ENCODE peak calls at places on chromosomes 7 and 10, in seven cellular contexts. F is HFF-Myc, D is foreskin fibroblast, C is BJ, Q is tibial nerve, K is ovary, X is H9. P is an unnamed sample.

GRCh38 chr7:47882635-47883034 is 65.6 kb downstream of the PKD1L1 start:
- DNase-seq in F (no peak), D (no peak), C (no peak), Q (no peak), K (no peak), X (no peak), P (no peak)

GRCh38 chr7:99729501-99730261 is 5.3 kb downstream of the CYP3A7 start:
- DNase-seq in F (no peak), D (peak), C (no peak), Q (no peak), K (no peak), X (no peak), P (no peak)

GRCh38 chr10:24902400-24902728 is 50.0 kb downstream of the PRTFDC1 start:
- DNase-seq in F (no peak), D (no peak), C (no peak), Q (no peak), K (no peak), X (no peak), P (no peak)

GRCh38 chr7:17506090-17506489 is 207.6 kb downstream of the AHR start:
- DNase-seq in F (no peak), D (no peak), C (no peak), Q (peak), K (no peak), X (no peak), P (no peak)

GRCh38 chr7:44398953-44399574 is 73.7 kb upstream of the CAMK2B start:
- DNase-seq in F (no peak), D (peak), C (no peak), Q (no peak), K (no peak), X (no peak), P (no peak)

GRCh38 chr7:415646-416525 is 103.8 kb downstream of the PDGFA start:
- DNase-seq in F (no peak), D (no peak), C (no peak), Q (no peak), K (no peak), X (peak), P (no peak)

GRCh38 chr10:118594392-118595063 is 920 bp downstream of the PRLHR start:
- DNase-seq in F (no peak), D (peak), C (no peak), Q (peak), K (peak), X (peak), P (peak)

GRCh38 chr10:133259603-133259992 is 17.1 kb downstream of the ADAM8 start:
- DNase-seq in F (no peak), D (no peak), C (no peak), Q (no peak), K (no peak), X (no peak), P (no peak)

GRCh38 chr10:63547628-63548356 is 26.6 kb downstream of the REEP3 start:
- DNase-seq in F (no peak), D (no peak), C (no peak), Q (no peak), K (no peak), X (no peak), P (no peak)

GRCh38 chr7:100863406-100863950 is 3.7 kb upstream of the TRIP6 start:
- DNase-seq in F (no peak), D (no peak), C (no peak), Q (peak), K (no peak), X (no peak), P (no peak)

GRCh38 chr7:148116954-148117353 is 473.6 kb upstream of the C7orf33 start:
- DNase-seq in F (no peak), D (no peak), C (no peak), Q (no peak), K (no peak), X (no peak), P (no peak)

GRCh38 chr7:129359641-129360040 is 74.6 kb upstream of the STRIP2 start:
- DNase-seq in F (no peak), D (no peak), C (no peak), Q (no peak), K (no peak), X (no peak), P (no peak)

GRCh38 chr10:32256613-32257437 is 90.1 kb downstream of the EPC1 start:
- DNase-seq in F (peak), D (peak), C (no peak), Q (peak), K (peak), X (peak), P (no peak)

GRCh38 chr10:122276611-122277205 is 5.6 kb downstream of the BTBD16 start:
- DNase-seq in F (no peak), D (peak), C (no peak), Q (no peak), K (no peak), X (peak), P (no peak)

GRCh38 chr7:128164061-128164954 is 76.8 kb upstream of the LEP start:
- DNase-seq in F (no peak), D (peak), C (no peak), Q (no peak), K (no peak), X (peak), P (no peak)

GRCh38 chr7:122864016-122864415 is 22.2 kb downstream of the CADPS2 start:
- DNase-seq in F (no peak), D (no peak), C (no peak), Q (no peak), K (no peak), X (no peak), P (no peak)

GRCh38 chr10:48599830-48600134 is 5.1 kb downstream of the ARHGAP22 start:
- DNase-seq in F (no peak), D (peak), C (no peak), Q (no peak), K (no peak), X (no peak), P (no peak)

GRCh38 chr7:145082366-145083240 is 246.8 kb upstream of the TPK1 start:
- DNase-seq in F (no peak), D (no peak), C (no peak), Q (no peak), K (no peak), X (peak), P (no peak)

GRCh38 chr10:19908991-19909699 is 92.9 kb downstream of the PLXDC2 start:
- DNase-seq in F (no peak), D (no peak), C (no peak), Q (no peak), K (no peak), X (no peak), P (no peak)

GRCh38 chr10:132965411-132966057 is 23.2 kb upstream of the CFAP46 start:
- DNase-seq in F (no peak), D (no peak), C (no peak), Q (no peak), K (no peak), X (no peak), P (no peak)

GRCh38 chr7:158595068-158595467 is 7.4 kb upstream of the PTPRN2 start:
- DNase-seq in F (peak), D (peak), C (no peak), Q (no peak), K (no peak), X (peak), P (no peak)

GRCh38 chr10:97684866-97685394 is 2.1 kb downstream of the AVPI1 start:
- DNase-seq in F (no peak), D (no peak), C (no peak), Q (no peak), K (no peak), X (no peak), P (no peak)

GRCh38 chr10:97686301-97686961 is 610 bp downstream of the AVPI1 start:
- DNase-seq in F (no peak), D (no peak), C (no peak), Q (no peak), K (no peak), X (no peak), P (no peak)

GRCh38 chr10:97683556-97684357 is 3.3 kb downstream of the AVPI1 start:
- DNase-seq in F (no peak), D (peak), C (no peak), Q (peak), K (no peak), X (peak), P (no peak)

GRCh38 chr10:97686962-97687784 is at the start of gene AVPI1:
- DNase-seq in F (peak), D (peak), C (peak), Q (peak), K (peak), X (peak), P (peak)

DNA sequence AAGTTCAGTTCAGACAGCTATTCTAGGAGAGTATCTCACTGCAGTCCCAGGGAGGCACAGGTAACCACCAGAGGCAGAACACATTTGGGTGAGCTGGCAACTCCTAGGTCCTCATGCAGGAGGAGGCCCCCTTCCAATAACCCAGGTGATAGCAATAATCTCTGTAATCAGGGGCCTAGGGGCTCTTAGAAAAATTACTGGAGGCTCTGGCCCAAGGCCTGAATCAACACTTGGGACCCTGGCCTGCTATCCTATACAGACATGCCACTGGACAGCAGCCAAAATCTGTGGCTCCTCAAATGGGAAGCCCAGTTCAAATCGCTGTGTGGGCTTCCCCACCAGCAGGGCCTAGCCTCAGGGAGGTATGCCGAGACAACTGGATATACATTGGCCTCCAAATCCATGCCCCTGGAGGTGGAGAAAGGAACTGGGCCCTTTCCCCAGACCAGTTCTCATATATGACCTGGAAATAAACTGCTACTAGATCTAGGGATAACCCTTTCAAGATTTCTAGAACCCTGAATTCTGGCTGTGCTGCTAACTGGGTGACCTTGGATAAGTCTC is 1.6 kb downstream of the AVPI1 start:
- DNase-seq in F (no peak), D (no peak), C (no peak), Q (peak), K (peak), X (peak), P (no peak)
- TF ChIP-seq CTCF in F (peak), D (peak), C (peak), Q (no peak), K (peak), X (peak), P (peak)

DNA sequence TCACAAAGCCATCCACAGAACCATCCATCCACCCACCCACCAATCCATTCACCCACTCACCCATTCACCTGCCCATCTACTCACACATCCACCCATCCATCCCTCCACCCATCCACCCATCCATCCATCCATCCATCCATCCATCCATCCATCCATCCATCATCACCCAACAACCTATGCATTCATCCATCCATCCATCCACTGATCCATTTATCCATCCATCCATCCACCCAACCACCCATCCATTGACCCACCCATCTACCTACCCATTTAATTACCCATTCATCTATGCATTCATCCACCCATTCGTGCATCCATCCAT is 5.4 kb downstream of the TMEM270 start:
- DNase-seq in F (no peak), D (no peak), C (no peak), Q (no peak), K (no peak), X (no peak), P (no peak)
- TF ChIP-seq CTCF in F (no peak), D (no peak), C (no peak), Q (no peak), K (no peak), X (no peak), P (no peak)

GRCh38 chr10:22228167-22228938 is 10.5 kb upstream of the EBLN1 start:
- DNase-seq in F (no peak), D (no peak), C (no peak), Q (no peak), K (no peak), X (no peak), P (no peak)
- TF ChIP-seq CTCF in F (no peak), D (no peak), C (no peak), Q (no peak), K (no peak), X (no peak), P (no peak)

DNA sequence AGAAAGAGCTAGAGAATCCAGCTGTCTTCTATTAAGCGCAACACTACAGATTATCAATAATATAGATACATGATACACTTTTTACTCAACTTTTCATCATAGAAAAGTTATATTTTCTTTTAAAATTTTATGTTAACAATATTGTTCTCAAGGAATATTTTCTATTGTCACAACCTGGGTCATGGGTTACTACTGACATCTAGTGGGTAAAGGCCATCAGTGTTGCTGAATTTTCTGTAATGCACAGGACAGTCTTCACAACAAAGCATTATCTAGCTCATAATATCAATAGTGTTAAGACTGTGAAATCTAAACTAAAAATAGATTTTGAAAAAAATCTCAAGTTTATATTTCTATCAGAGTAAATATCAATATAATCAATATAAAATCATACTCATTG is 209.8 kb downstream of the ZNF33B start:
- DNase-seq in F (peak), D (peak), C (no peak), Q (no peak), K (no peak), X (no peak), P (no peak)
- TF ChIP-seq CTCF in F (peak), D (peak), C (peak), Q (peak), K (no peak), X (peak), P (peak)

DNA sequence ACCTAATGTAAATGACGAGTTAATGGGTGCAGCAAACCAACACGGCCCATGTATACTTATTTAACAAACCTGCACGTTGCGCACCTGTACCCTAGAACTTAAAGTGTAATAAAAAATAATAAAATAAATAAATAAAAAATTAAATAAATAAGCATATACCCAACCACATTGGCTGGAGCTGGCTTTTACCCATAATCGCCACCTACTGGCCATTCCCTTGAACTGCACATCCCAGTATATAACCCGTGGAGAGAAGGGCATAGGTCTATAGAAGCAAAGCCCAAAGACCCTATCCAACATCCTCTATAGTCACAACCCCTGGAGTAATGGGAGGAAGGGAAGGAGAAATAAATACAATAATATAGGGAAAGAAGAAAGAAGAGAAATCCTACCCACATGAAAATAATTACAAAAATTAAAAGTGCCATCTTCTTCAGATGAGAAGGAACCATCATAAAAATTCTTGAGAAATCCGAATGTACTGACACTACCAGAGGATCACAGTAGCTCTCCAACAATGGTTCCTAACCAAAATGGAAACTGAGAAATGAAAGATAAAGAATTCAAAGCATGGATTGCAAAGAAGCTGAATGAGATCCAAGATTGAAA is 65.6 kb downstream of the TWIST1 start:
- DNase-seq in F (no peak), D (peak), C (no peak), Q (peak), K (no peak), X (no peak), P (no peak)
- TF ChIP-seq CTCF in F (peak), D (peak), C (peak), Q (peak), K (no peak), X (peak), P (peak)

GRCh38 chr10:100826983-100827818 is 81.8 kb downstream of the PAX2 start:
- DNase-seq in F (no peak), D (no peak), C (no peak), Q (no peak), K (no peak), X (peak), P (no peak)
- TF ChIP-seq CTCF in F (no peak), D (no peak), C (no peak), Q (no peak), K (no peak), X (peak), P (no peak)

GRCh38 chr7:134723904-134724303 is 55.5 kb upstream of the CALD1 start:
- DNase-seq in F (no peak), D (no peak), C (no peak), Q (no peak), K (no peak), X (no peak), P (no peak)

GRCh38 chr7:134726581-134726980 is 52.9 kb upstream of the CALD1 start:
- DNase-seq in F (no peak), D (no peak), C (no peak), Q (no peak), K (no peak), X (no peak), P (no peak)

GRCh38 chr7:134727711-134728110 is 51.7 kb upstream of the CALD1 start:
- DNase-seq in F (no peak), D (no peak), C (no peak), Q (no peak), K (no peak), X (no peak), P (no peak)

GRCh38 chr7:134722786-134723322 is 56.6 kb upstream of the CALD1 start:
- DNase-seq in F (no peak), D (no peak), C (no peak), Q (no peak), K (no peak), X (no peak), P (no peak)

DNA sequence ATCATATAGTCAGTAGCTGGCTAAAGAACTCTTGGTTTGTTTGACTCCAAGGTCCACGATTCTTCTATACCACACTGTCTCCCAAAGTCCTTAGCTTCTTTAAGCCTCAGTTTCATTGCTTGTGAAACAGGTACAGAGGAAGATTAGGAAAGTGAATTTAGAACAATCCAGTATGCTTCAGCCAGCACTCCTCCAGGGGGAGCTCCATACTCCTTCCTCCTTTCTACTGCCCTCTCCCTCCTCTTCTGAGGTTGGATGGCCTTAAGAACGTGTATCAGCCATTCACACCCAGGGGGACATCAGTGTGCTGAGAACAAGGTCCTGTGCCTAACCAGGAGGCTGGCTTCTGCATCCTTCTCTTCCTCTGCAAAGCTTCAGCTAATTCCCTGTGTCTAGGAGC is 54.8 kb upstream of the CALD1 start:
- DNase-seq in F (no peak), D (no peak), C (no peak), Q (no peak), K (no peak), X (peak), P (no peak)
- TF ChIP-seq CTCF in F (peak), D (peak), C (peak), Q (peak), K (no peak), X (peak), P (peak)

GRCh38 chr7:105107458-105107857 is 93.5 kb downstream of the KMT2E start:
- DNase-seq in F (no peak), D (no peak), C (no peak), Q (no peak), K (no peak), X (no peak), P (no peak)

DNA sequence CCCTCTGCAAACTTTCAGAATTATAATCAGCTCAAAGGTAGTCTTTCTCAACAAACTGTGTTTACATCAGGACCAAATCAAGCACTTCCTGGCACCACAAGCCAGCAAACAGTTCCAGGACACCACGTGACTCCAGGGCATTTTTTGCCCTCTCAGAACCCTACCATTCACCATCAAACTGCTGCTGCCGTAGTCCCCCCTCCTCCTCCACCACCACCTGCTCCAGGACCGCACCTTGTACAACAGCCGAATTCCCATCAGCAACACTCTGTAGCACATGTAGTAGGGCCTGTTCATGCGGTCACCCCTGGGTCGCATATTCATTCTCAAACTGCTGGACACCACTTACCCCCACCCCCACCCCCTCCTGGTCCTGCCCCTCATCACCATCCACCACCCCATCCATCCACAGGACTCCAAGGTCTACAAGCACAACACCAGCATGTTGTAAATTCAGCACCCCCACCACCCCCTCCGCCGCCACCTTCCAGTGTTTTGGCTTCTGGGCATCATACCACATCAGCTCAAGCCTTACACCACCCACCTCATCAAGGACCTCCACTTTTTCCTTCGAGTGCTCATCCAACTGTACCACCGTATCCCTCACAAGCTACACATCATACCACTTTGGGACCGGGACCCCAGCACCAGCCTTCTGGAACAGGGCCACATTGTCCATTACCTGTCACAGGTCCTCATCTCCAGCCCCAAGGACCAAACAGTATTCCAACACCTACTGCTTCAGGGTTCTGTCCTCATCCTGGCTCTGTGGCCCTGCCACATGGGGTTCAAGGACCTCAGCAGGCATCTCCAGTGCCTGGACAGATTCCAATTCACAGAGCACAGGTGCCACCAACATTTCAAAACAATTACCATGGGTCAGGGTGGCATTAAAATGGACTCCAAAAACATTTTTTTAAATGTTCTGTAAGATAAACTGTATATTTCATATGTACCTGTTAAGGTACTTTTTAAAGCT is 98.7 kb downstream of the KMT2E start:
- DNase-seq in F (no peak), D (no peak), C (no peak), Q (no peak), K (no peak), X (no peak), P (no peak)
- TF ChIP-seq CTCF in F (no peak), D (no peak), C (no peak), Q (no peak), K (no peak), X (no peak), P (no peak)

GRCh38 chr10:15167411-15168295 is 840 bp downstream of the NMT2 start:
- DNase-seq in F (no peak), D (peak), C (no peak), Q (peak), K (peak), X (peak), P (peak)

GRCh38 chr10:15168781-15169554 is 475 bp upstream of the NMT2 start:
- DNase-seq in F (peak), D (peak), C (no peak), Q (peak), K (peak), X (peak), P (peak)

GRCh38 chr10:15166325-15166724 is 2.2 kb downstream of the NMT2 start:
- DNase-seq in F (no peak), D (no peak), C (no peak), Q (no peak), K (no peak), X (no peak), P (no peak)

GRCh38 chr10:15169555-15170407 is 1.3 kb upstream of the NMT2 start:
- DNase-seq in F (no peak), D (no peak), C (no peak), Q (peak), K (peak), X (no peak), P (no peak)

GRCh38 chr10:15168296-15168780 is at the start of gene NMT2:
- DNase-seq in F (peak), D (peak), C (no peak), Q (peak), K (peak), X (peak), P (no peak)
- TF ChIP-seq CTCF in F (peak), D (peak), C (peak), Q (peak), K (peak), X (peak), P (no peak)